ENCODE peak calls at places on chromosomes 7 and 10, in seven cellular contexts. N is activated CD8-positive, alpha-beta T cell treated with anti-CD3 and anti-CD28 coated beads for 36 hours; P is lower lobe of right lung; E is A549; J is body of pancreas; Z is pancreas; T is RWPE1. X is an unnamed sample.

GRCh38 chr10:62584216-62584615 is 210.0 kb downstream of the ZNF365 start:
- DNase-seq in Z (no peak), N (peak), J (no peak), T (no peak), E (no peak), P (no peak), X (peak)

GRCh38 chr10:71349401-71349800 is 30.3 kb downstream of the SLC29A3 start:
- DNase-seq in T (peak), P (no peak), N (no peak), Z (no peak), E (peak), J (no peak), X (no peak)

GRCh38 chr10:133378251-133379096 is 588 bp upstream of the PAOX start:
- DNase-seq in T (peak), E (peak), Z (peak), N (peak), P (peak), J (peak), X (peak)

GRCh38 chr7:127383123-127383835 is 9.2 kb downstream of the ZNF800 start:
- DNase-seq in E (peak), T (peak), Z (no peak), J (no peak), N (no peak), P (no peak), X (peak)

GRCh38 chr7:56092789-56093531 is at the start of gene PHKG1:
- DNase-seq in J (peak), Z (peak), P (peak), N (no peak), E (peak), T (peak), X (peak)

GRCh38 chr10:84296071-84296981 is 32.1 kb upstream of the CCSER2 start:
- DNase-seq in T (no peak), E (no peak), P (no peak), J (no peak), N (no peak), Z (no peak), X (peak)

GRCh38 chr10:10869592-10869991 is 148.1 kb upstream of the CELF2 start:
- DNase-seq in N (no peak), T (peak), J (no peak), Z (no peak), E (no peak), P (no peak), X (peak)

GRCh38 chr10:105706281-105707026 is 1065.4 kb downstream of the SORCS3 start:
- DNase-seq in T (no peak), P (no peak), N (no peak), E (no peak), J (no peak), Z (no peak), X (no peak)

GRCh38 chr10:60238408-60239100 is 151.1 kb downstream of the ANK3 start:
- DNase-seq in P (no peak), E (peak), J (peak), Z (no peak), T (peak), N (peak), X (peak)

GRCh38 chr7:7918736-7919448 is 49.7 kb upstream of the GLCCI1 start:
- DNase-seq in Z (no peak), T (no peak), N (no peak), E (no peak), J (no peak), P (no peak), X (no peak)

GRCh38 chr7:18109762-18110161 is 82.1 kb upstream of the PRPS1L1 start:
- DNase-seq in Z (no peak), T (peak), J (no peak), N (no peak), P (no peak), E (no peak), X (peak)

GRCh38 chr7:24608504-24608903 is 35.3 kb downstream of the PALS2 start:
- DNase-seq in P (no peak), Z (no peak), N (no peak), T (no peak), E (no peak), J (no peak), X (no peak)

GRCh38 chr10:58414270-58415041 is 29.2 kb downstream of the TFAM start:
- DNase-seq in J (peak), T (peak), E (peak), N (no peak), Z (no peak), P (no peak), X (peak)

GRCh38 chr10:70167246-70167645 is 3.1 kb downstream of the SAR1A start:
- DNase-seq in T (no peak), Z (no peak), J (no peak), N (peak), P (no peak), E (no peak), X (no peak)

GRCh38 chr10:11682267-11682683 is 59.9 kb upstream of the ECHDC3 start:
- DNase-seq in Z (no peak), P (peak), E (no peak), N (no peak), J (no peak), T (no peak), X (no peak)

GRCh38 chr7:6258440-6259182 is 13.8 kb downstream of the CYTH3 start:
- DNase-seq in T (no peak), J (no peak), E (no peak), Z (no peak), N (no peak), P (no peak), X (peak)

GRCh38 chr7:2109936-2110585 is 122.7 kb downstream of the MAD1L1 start:
- DNase-seq in P (no peak), E (peak), N (peak), J (peak), Z (no peak), T (peak), X (peak)

GRCh38 chr7:92655346-92655884 is 65.2 kb upstream of the FAM133B start:
- DNase-seq in J (no peak), P (no peak), T (no peak), N (no peak), E (no peak), Z (no peak), X (no peak)

GRCh38 chr10:29634764-29635625 is at the start of gene SVIL:
- DNase-seq in E (no peak), P (peak), Z (no peak), J (no peak), T (peak), N (no peak), X (peak)
- TF ChIP-seq CTCF in E (no peak), P (no peak), Z (no peak), J (no peak), T (no peak), N (no peak), X (no peak)

GRCh38 chr10:17475661-17476060 is 21.3 kb upstream of the ST8SIA6 start:
- DNase-seq in P (no peak), T (no peak), Z (no peak), J (no peak), E (no peak), N (no peak), X (no peak)

GRCh38 chr10:17473228-17473950 is 19.0 kb upstream of the ST8SIA6 start:
- DNase-seq in N (no peak), T (no peak), E (no peak), P (no peak), Z (no peak), J (no peak), X (no peak)

GRCh38 chr10:17476073-17476472 is 21.7 kb upstream of the ST8SIA6 start:
- DNase-seq in E (no peak), T (no peak), N (no peak), J (no peak), P (no peak), Z (no peak), X (no peak)

GRCh38 chr10:17472481-17473227 is 18.3 kb upstream of the ST8SIA6 start:
- DNase-seq in J (no peak), P (no peak), N (no peak), E (no peak), Z (no peak), T (no peak), X (no peak)

DNA sequence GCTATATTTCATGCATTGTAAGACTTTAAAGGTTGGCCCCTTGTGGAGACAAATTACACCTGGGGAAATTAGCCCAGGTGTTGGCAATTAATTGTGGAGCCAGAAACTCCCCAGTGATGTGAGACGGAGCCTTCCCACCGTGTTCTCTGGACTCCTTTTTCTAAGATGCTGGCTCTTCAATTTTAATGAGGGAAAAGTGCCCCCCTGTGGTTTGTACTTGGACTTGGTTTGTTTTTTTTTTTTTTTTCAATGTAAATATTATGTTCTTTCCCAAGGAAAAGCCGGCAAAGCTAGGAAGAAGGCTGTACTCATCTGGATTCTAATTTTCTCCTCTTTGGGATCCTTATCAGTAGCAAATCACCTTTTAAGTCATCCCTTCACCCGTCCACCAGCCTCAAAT is 20.2 kb upstream of the ST8SIA6 start:
- DNase-seq in E (peak), Z (no peak), N (no peak), P (no peak), J (no peak), T (peak), X (peak)
- TF ChIP-seq CTCF in E (peak), Z (no peak), N (no peak), P (peak), J (no peak), T (no peak), X (peak)

GRCh38 chr10:68331455-68332258 is at the start of gene HNRNPH3:
- DNase-seq in E (peak), Z (peak), N (peak), J (peak), T (peak), P (peak), X (peak)

GRCh38 chr10:68332259-68333057 is at the start of gene PBLD:
- DNase-seq in E (peak), J (peak), Z (peak), P (peak), N (peak), T (peak), X (peak)

GRCh38 chr10:68333452-68333851 is 724 bp upstream of the PBLD start:
- DNase-seq in P (no peak), J (no peak), T (no peak), Z (no peak), N (no peak), E (no peak), X (no peak)

GRCh38 chr10:68333905-68334431 is 1.2 kb upstream of the PBLD start:
- DNase-seq in J (no peak), E (no peak), T (no peak), Z (no peak), P (no peak), N (no peak), X (no peak)

GRCh38 chr10:68333058-68333395 is 299 bp upstream of the PBLD start:
- DNase-seq in N (no peak), Z (no peak), J (no peak), E (no peak), T (no peak), P (no peak), X (peak)
- TF ChIP-seq CTCF in N (no peak), Z (no peak), J (no peak), E (no peak), T (peak), P (no peak), X (no peak)

DNA sequence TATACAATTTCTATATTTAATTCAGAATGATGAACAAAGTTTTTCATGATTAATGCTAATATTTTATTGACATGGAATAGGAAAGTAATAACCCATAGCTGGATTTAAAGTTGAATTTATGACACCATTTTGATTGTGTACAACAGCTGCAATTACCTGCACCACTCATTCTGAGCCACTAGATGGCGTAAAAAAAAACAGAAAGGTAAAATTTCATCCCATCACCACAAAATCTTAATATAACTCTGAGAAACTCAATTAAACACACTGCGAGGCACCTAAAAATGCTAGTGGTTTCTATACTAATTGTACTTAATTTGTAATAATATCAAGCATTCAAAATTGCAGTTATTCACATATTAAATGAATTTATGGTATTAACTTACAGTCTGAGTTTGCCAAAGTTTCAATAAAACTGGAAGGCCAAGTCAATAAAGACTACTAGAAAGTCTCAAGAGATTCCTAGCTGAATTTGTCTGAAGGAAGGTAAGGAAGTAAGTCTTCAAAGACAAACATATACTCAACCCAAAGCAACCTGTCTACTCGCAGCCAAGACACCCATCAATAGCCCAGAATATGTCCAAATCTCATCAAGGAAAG is 182.5 kb downstream of the SKAP2 start:
- DNase-seq in N (peak), Z (no peak), P (no peak), T (peak), J (no peak), E (peak), X (peak)
- TF ChIP-seq CTCF in N (peak), Z (peak), P (peak), T (peak), J (peak), E (peak), X (peak)

DNA sequence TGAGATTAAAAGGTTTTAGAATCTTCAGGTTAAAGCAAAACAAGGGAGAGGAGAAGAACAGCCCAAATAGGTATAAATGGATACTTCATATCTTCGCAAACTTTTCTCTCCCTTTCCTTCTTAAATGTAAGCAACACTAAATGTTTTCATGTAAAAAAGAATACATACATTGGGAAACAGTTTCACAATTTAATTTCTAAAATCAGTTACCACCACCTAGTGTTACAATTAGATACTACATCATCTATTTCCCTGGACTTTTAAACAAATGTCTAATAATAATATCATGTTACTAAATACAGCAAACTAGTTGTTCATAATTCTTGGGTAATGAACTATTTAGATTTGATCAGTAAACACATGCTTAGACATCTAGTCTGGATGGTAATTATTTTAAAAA is 35.8 kb downstream of the MINDY3 start:
- DNase-seq in T (no peak), N (no peak), E (peak), Z (no peak), P (no peak), J (no peak), X (peak)
- TF ChIP-seq CTCF in T (peak), N (peak), E (peak), Z (no peak), P (peak), J (no peak), X (peak)